ENCODE peak calls at places on chromosomes 13 and 19, in four cellular contexts. I is hepatocyte; A is NCI-H1092 treated with DMSO at 0.1 percent for 48 hours; X is stimulated activated CD8-positive, alpha-beta memory T cell treated with anti-CD3 and anti-CD28 coated beads, Interleukin-15, amount 100 ng/mL, for 24 hours. K is an unnamed sample.

GRCh38 chr19:16268676-16269319 is 55.8 kb upstream of the KLF2 start:
- DNase-seq in X (no peak), A (no peak), I (no peak), K (no peak)

GRCh38 chr19:35070471-35070870 is 28.9 kb downstream of the HPN start:
- DNase-seq in I (no peak), X (no peak), A (no peak), K (no peak)

GRCh38 chr13:65594255-65594654 is 1635.9 kb downstream of the PCDH9 start:
- DNase-seq in I (no peak), X (no peak), A (no peak), K (no peak)

GRCh38 chr13:105346141-105346766 is 1189.2 kb downstream of the EFNB2 start:
- DNase-seq in A (no peak), X (no peak), I (peak; percentile 46), K (no peak)

GRCh38 chr19:38079926-38080380 is 144.1 kb downstream of the DPF1 start:
- DNase-seq in I (no peak), A (peak; percentile 84), X (no peak), K (no peak)

GRCh38 chr19:46579286-46579944 is 21.7 kb upstream of the CALM3 start:
- DNase-seq in X (no peak), I (no peak), A (no peak), K (no peak)

GRCh38 chr13:100280681-100281080 is 191.8 kb downstream of the PCCA start:
- DNase-seq in A (no peak), X (no peak), I (no peak), K (no peak)

GRCh38 chr19:13506550-13506878 is 235 bp upstream of the CACNA1A start:
- DNase-seq in A (no peak), X (no peak), I (no peak), K (peak; percentile 54)

GRCh38 chr13:73908809-73909208 is 225.4 kb downstream of the KLF12 start:
- DNase-seq in X (no peak), A (no peak), I (no peak), K (no peak)

GRCh38 chr13:110524484-110525254 is 36.9 kb downstream of the RAB20 start:
- DNase-seq in X (no peak), A (peak; percentile 38), I (no peak), K (no peak)

GRCh38 chr19:46466536-46467199 is 4.7 kb downstream of the PNMA8A start:
- DNase-seq in I (no peak), A (no peak), X (no peak), K (no peak)

GRCh38 chr13:106349080-106349841 is 186.2 kb downstream of the EFNB2 start:
- DNase-seq in A (peak; percentile 98), X (no peak), I (peak; percentile 61), K (peak; percentile 57)

GRCh38 chr13:74979703-74980102 is 502.3 kb downstream of the TBC1D4 start:
- DNase-seq in A (no peak), I (no peak), X (no peak), K (no peak)

GRCh38 chr19:10557603-10558197 is 8.1 kb downstream of the KRI1 start:
- DNase-seq in A (no peak), X (no peak), I (no peak), K (no peak)

GRCh38 chr13:28718186-28718537 is 608 bp downstream of the SLC46A3 start:
- DNase-seq in A (no peak), I (no peak), X (no peak), K (no peak)

GRCh38 chr13:30466841-30467252 is 1.1 kb upstream of the HMGB1 start:
- DNase-seq in X (no peak), A (no peak), I (no peak), K (no peak)

K was measured in H1.